ENCODE peak calls at places on chromosomes 13 and 19, in nine cellular contexts. M is left lung; Z is CD4-positive, alpha-beta T cell; T is AG04450; O is cardiac fibroblast; G is neural crest cell; Y is pancreas; D is fibroblast of the aortic adventitia; E is HFFc6. V is an unnamed sample.

GRCh38 chr13:28707629-28708427 is 10.9 kb downstream of the SLC46A3 start:
- DNase-seq in M (no peak), Z (no peak), T (peak), O (peak), G (no peak), Y (no peak), D (peak), E (peak), V (no peak)

GRCh38 chr13:28544026-28544425 is 49.1 kb upstream of the FLT1 start:
- DNase-seq in M (no peak), Z (no peak), T (no peak), O (peak), G (no peak), Y (no peak), D (peak), E (no peak), V (no peak)

GRCh38 chr13:43153436-43154082 is 130.2 kb downstream of the DNAJC15 start:
- DNase-seq in M (no peak), Z (no peak), T (peak), O (peak), G (no peak), Y (no peak), D (peak), E (peak), V (no peak)

GRCh38 chr13:99218545-99218944 is 17.9 kb downstream of the UBAC2 start:
- DNase-seq in M (peak), Z (no peak), T (no peak), O (no peak), G (no peak), Y (peak), D (peak), E (no peak), V (no peak)

GRCh38 chr13:90689111-90689510 is 658.4 kb upstream of the MIR17HG start:
- DNase-seq in M (no peak), Z (no peak), T (no peak), O (no peak), G (no peak), Y (no peak), D (no peak), E (no peak), V (no peak)

GRCh38 chr13:27211271-27211670 is 39.7 kb upstream of the USP12 start:
- DNase-seq in M (no peak), Z (no peak), T (no peak), O (no peak), G (no peak), Y (no peak), D (no peak), E (no peak), V (no peak)

GRCh38 chr13:79128158-79128557 is 277.9 kb downstream of the RBM26 start:
- DNase-seq in M (no peak), Z (no peak), T (no peak), O (peak), G (no peak), Y (no peak), D (peak), E (peak), V (no peak)

GRCh38 chr19:48815870-48816501 is 5.2 kb upstream of the BCAT2 start:
- DNase-seq in M (no peak), Z (no peak), T (no peak), O (peak), G (no peak), Y (peak), D (no peak), E (no peak), V (no peak)

DNA sequence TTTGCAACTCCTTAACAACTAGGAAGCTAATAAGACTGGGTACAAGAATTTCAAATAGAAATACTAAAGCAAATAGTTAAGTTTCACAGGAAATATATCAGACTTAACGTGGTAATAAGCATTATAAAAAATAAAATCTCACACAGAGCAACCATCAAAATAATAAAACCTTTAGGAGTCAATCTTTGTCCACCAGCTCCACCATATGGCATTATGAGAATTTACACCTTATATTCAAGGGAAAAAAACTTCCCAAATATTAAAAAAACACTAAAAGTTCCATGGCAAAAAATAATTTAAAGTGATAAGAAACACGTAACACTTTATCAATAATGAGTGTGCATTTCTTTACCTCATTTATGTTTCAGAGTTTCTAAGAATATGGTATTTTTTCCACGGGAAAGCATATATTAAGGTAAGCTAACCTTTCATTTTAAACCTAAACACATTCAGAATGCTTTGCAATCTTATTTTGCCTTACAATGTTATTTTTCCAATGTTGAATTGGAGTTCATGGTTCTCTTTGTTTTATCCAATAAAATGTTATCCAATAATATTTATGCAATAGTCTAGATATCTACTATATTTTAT is 423.2 kb upstream of the SGCG start:
- DNase-seq in M (no peak), Z (no peak), T (no peak), O (peak), G (no peak), Y (no peak), D (peak), E (no peak), V (no peak)
- TF ChIP-seq CTCF in M (no peak), Z (no peak), T (peak), O (no peak), G (peak), Y (no peak), D (peak), E (peak), V (no peak)

GRCh38 chr19:56304243-56304642 is 10.4 kb downstream of the ZSCAN5A start:
- DNase-seq in M (no peak), Z (no peak), T (no peak), O (no peak), G (no peak), Y (no peak), D (no peak), E (no peak), V (no peak)

GRCh38 chr19:56301886-56302620 is 12.6 kb downstream of the ZSCAN5A start:
- DNase-seq in M (no peak), Z (no peak), T (no peak), O (peak), G (no peak), Y (no peak), D (no peak), E (no peak), V (no peak)

GRCh38 chr19:56299688-56300087 is 15.0 kb downstream of the ZSCAN5A start:
- DNase-seq in M (no peak), Z (no peak), T (no peak), O (no peak), G (no peak), Y (no peak), D (no peak), E (no peak), V (no peak)

GRCh38 chr19:56297010-56297409 is 17.6 kb downstream of the ZSCAN5A start:
- DNase-seq in M (no peak), Z (no peak), T (no peak), O (no peak), G (no peak), Y (no peak), D (no peak), E (no peak), V (no peak)

GRCh38 chr19:56301152-56301551 is 13.5 kb downstream of the ZSCAN5A start:
- DNase-seq in M (no peak), Z (no peak), T (no peak), O (peak), G (no peak), Y (no peak), D (no peak), E (no peak), V (no peak)
- TF ChIP-seq CTCF in M (no peak), Z (no peak), T (no peak), O (peak), G (peak), Y (no peak), D (peak), E (peak), V (no peak)

GRCh38 chr19:53076984-53077383 is 26.2 kb downstream of the ZNF160 start:
- DNase-seq in M (no peak), Z (no peak), T (no peak), O (peak), G (peak), Y (no peak), D (peak), E (no peak), V (no peak)
- TF ChIP-seq CTCF in M (peak), Z (no peak), T (peak), O (peak), G (peak), Y (peak), D (peak), E (peak), V (no peak)

GRCh38 chr13:104106705-104107393 is 1040.6 kb upstream of the SLC10A2 start:
- DNase-seq in M (no peak), Z (no peak), T (no peak), O (peak), G (no peak), Y (no peak), D (no peak), E (no peak), V (no peak)
- TF ChIP-seq CTCF in M (no peak), Z (no peak), T (no peak), O (no peak), G (no peak), Y (no peak), D (no peak), E (no peak), V (no peak)

GRCh38 chr19:18322759-18323460 is at the start of gene LSM4:
- DNase-seq in M (peak), Z (peak), T (peak), O (peak), G (peak), Y (peak), D (peak), E (peak), V (peak)
- TF ChIP-seq CTCF in M (no peak), Z (peak), T (peak), O (no peak), G (peak), Y (no peak), D (peak), E (no peak), V (no peak)

DNA sequence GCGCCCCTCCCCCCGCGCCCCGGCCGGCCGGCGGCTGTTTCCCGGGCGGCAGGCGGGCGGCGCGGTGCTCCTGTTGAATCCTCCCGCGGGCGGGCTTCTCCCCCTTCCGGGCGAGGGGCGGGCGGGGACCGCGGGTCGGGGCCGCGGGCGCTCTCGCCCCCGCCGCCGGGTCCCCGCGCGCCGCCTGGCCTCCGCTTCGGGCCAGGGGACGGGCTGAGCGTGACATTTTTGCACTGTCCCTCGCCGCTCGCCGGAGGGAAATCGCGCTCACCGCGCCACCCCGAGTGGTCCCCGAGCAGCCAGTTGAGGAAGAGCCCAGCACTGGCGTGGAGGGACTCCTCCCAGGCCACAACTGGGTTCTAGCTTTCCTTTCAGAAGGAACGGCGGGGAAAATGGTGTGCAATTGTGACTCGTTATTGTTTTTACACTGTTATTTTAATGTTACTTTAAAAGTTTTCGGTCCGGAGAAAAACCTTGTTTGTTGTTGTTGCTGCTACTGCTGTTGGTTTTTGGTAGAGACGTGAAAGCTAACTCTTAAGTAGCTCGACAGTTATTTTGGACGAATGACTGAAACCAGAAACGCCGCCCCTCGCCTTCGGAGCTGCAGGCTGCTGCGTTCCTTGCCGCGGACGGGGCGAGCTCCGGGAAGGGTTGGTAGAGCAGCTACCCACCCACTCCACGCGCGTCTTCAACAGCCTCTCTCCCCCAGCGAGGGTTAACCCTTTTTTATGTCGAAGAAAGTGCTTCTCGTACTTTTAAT is 942 bp downstream of the PDS5B start:
- DNase-seq in M (peak), Z (peak), T (no peak), O (peak), G (peak), Y (peak), D (peak), E (peak), V (peak)
- TF ChIP-seq CTCF in M (no peak), Z (no peak), T (no peak), O (peak), G (no peak), Y (no peak), D (peak), E (no peak), V (no peak)

GRCh38 chr19:54882758-54883157 is 8.7 kb downstream of the FCAR start:
- DNase-seq in M (no peak), Z (no peak), T (no peak), O (no peak), G (no peak), Y (no peak), D (no peak), E (no peak), V (no peak)
- TF ChIP-seq CTCF in M (no peak), Z (no peak), T (no peak), O (no peak), G (no peak), Y (no peak), D (no peak), E (peak), V (no peak)

GRCh38 chr19:7366701-7367420 is 18.1 kb downstream of the ARHGEF18 start:
- DNase-seq in M (no peak), Z (no peak), T (no peak), O (peak), G (no peak), Y (no peak), D (peak), E (peak), V (no peak)
- TF ChIP-seq CTCF in M (peak), Z (peak), T (peak), O (peak), G (peak), Y (no peak), D (peak), E (peak), V (no peak)

GRCh38 chr13:35987572-35988513 is 143.3 kb downstream of the DCLK1 start:
- DNase-seq in M (no peak), Z (no peak), T (no peak), O (no peak), G (no peak), Y (no peak), D (no peak), E (no peak), V (no peak)
- TF ChIP-seq CTCF in M (no peak), Z (no peak), T (no peak), O (no peak), G (no peak), Y (no peak), D (no peak), E (no peak), V (no peak)

DNA sequence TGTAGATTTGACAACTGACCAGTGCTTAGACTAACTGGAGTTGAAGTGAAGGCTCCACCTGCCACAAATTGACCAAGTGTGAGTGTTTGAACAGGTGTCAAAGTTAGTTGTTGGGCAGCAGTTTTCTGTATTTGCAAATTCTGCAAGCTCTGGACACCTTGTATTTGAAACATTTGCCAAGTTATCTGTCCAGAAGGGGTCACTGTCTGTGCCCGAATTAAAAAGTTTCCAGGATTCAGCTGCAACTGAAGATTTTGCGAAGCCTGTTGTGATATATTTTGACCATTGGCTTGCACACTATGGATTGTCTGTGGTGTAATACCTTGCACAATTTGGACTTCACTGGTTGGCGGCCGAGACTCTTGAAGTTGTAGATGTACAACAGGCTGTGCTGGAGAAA is 1690.7 kb downstream of the SLITRK5 start:
- DNase-seq in M (no peak), Z (no peak), T (no peak), O (peak), G (no peak), Y (no peak), D (peak), E (no peak), V (no peak)
- TF ChIP-seq CTCF in M (no peak), Z (no peak), T (peak), O (no peak), G (no peak), Y (no peak), D (no peak), E (no peak), V (no peak)